ENCODE peak calls at places on chromosomes 4 and X, in four cellular contexts. R is BE2C, M is hepatocyte, G is ovary. O is an unnamed sample.

GRCh38 chr4:26912810-26913209 is 52.2 kb downstream of the STIM2 start:
- DNase-seq in R (no peak), M (no peak), G (peak; percentile 31), O (no peak)

GRCh38 chr4:128955751-128956150 is 137.6 kb downstream of the SCLT1 start:
- DNase-seq in R (no peak), M (no peak), G (no peak), O (no peak)

GRCh38 chr4:2009651-2010233 is 968 bp upstream of the NELFA start:
- DNase-seq in R (peak; percentile 84), M (peak; percentile 85), G (no peak), O (peak; percentile 90)

GRCh38 chr4:4995866-4996265 is 23.4 kb downstream of the CYTL1 start:
- DNase-seq in R (no peak), M (no peak), G (no peak), O (no peak)

GRCh38 chrX:134999469-134999868 is 8.7 kb downstream of the SMIM10 start:
- DNase-seq in R (no peak), M (peak; percentile 26), G (no peak), O (peak; percentile 49)

GRCh38 chrX:68902706-68903105 is 73.9 kb downstream of the EFNB1 start:
- DNase-seq in R (no peak), M (no peak), G (no peak), O (no peak)

GRCh38 chr4:169625886-169626285 is 5.5 kb downstream of the CLCN3 start:
- DNase-seq in R (no peak), M (no peak), G (no peak), O (no peak)

GRCh38 chr4:96352051-96352517 is 512.2 kb downstream of the PDHA2 start:
- DNase-seq in R (peak; percentile 54), M (peak; percentile 13), G (no peak), O (peak; percentile 4)

GRCh38 chr4:62550106-62550505 is 1350.0 kb downstream of the ADGRL3 start:
- DNase-seq in R (no peak), M (no peak), G (no peak), O (no peak)

GRCh38 chr4:145907827-145908226 is 30.8 kb downstream of the ZNF827 start:
- DNase-seq in R (no peak), M (no peak), G (no peak), O (no peak)

GRCh38 chrX:10676239-10676971 is 56.0 kb upstream of the MID1 start:
- DNase-seq in R (no peak), M (no peak), G (no peak), O (peak; percentile 22)

GRCh38 chr4:46445689-46446339 is 55.9 kb upstream of the GABRA2 start:
- DNase-seq in R (no peak), M (no peak), G (no peak), O (no peak)

GRCh38 chr4:24705016-24705753 is 90.2 kb upstream of the SOD3 start:
- DNase-seq in R (no peak), M (no peak), G (no peak), O (no peak)

GRCh38 chrX:152897216-152898144 is at the start of gene ZNF185:
- DNase-seq in R (no peak), M (peak; percentile 75), G (no peak), O (peak; percentile 94)

GRCh38 chr4:74005528-74005927 is 7.1 kb upstream of the CXCL5 start:
- DNase-seq in R (no peak), M (peak; percentile 39), G (no peak), O (no peak)

GRCh38 chr4:107380190-107380589 is 339.8 kb downstream of the PAPSS1 start:
- DNase-seq in R (no peak), M (no peak), G (no peak), O (no peak)

GRCh38 chr4:189773909-189774308 is 166.8 kb upstream of the FRG1 start:
- DNase-seq in R (no peak), M (peak; percentile 27), G (no peak), O (no peak)

GRCh38 chr4:80386281-80386886 is 50.9 kb downstream of the CFAP299 start:
- DNase-seq in R (no peak), M (no peak), G (no peak), O (peak; percentile 4)

GRCh38 chrX:57964975-57965374 is 54.7 kb upstream of the ZXDA start:
- DNase-seq in R (no peak), M (no peak), G (no peak), O (no peak)

GRCh38 chr4:8706221-8707044 is 113.9 kb downstream of the CPZ start:
- DNase-seq in R (no peak), M (no peak), G (no peak), O (peak; percentile 46)

GRCh38 chrX:49876750-49877149 is 2.5 kb upstream of the USP27X start:
- DNase-seq in R (peak; percentile 26), M (peak; percentile 57), G (no peak), O (peak; percentile 59)

GRCh38 chr4:26321326-26322276 is 787 bp downstream of the RBPJ start:
- DNase-seq in R (peak; percentile 56), M (peak; percentile 48), G (peak; percentile 32), O (peak; percentile 70)

GRCh38 chr4:1405249-1405635 is 1.0 kb downstream of the NKX1-1 start:
- DNase-seq in R (no peak), M (no peak), G (no peak), O (no peak)

DNA sequence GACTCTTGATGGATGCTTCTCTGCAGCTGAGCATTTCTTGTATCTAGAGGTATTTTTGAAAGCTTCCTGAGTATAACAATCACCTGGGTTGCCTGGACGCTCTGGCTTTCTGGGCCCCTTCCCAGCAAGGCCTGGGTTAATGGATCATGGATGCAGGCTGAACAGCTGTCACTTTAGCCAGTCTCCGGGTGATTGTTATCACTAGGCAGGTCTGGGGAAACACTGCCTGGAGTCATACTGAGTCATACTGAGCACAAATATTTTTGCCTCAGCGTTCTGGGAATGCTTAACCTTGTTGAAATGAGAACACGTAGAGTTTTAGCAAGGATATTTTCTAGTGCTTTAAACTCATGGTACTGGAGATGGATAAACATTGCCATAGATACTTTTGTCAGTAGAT is 102.6 kb downstream of the PHEX start:
- DNase-seq in R (peak; percentile 77), M (peak; percentile 39), G (no peak), O (no peak)
- H3K4me3 ChIP-seq in R (no peak overlapping the region), M (no peak overlapping the region), G (no peak overlapping the region), O (no peak overlapping the region)

GRCh38 chr4:6340446-6341015 is 70.9 kb downstream of the WFS1 start:
- DNase-seq in R (no peak), M (no peak), G (no peak), O (no peak)

GRCh38 chr4:6343950-6344408 is 74.3 kb downstream of the WFS1 start:
- DNase-seq in R (no peak), M (peak; percentile 52), G (no peak), O (peak; percentile 76)

GRCh38 chr4:6345096-6345830 is 75.6 kb downstream of the WFS1 start:
- DNase-seq in R (no peak), M (no peak), G (no peak), O (peak; percentile 68)

GRCh38 chr4:6341696-6342095 is 72.0 kb downstream of the WFS1 start:
- DNase-seq in R (no peak), M (no peak), G (no peak), O (no peak)

DNA sequence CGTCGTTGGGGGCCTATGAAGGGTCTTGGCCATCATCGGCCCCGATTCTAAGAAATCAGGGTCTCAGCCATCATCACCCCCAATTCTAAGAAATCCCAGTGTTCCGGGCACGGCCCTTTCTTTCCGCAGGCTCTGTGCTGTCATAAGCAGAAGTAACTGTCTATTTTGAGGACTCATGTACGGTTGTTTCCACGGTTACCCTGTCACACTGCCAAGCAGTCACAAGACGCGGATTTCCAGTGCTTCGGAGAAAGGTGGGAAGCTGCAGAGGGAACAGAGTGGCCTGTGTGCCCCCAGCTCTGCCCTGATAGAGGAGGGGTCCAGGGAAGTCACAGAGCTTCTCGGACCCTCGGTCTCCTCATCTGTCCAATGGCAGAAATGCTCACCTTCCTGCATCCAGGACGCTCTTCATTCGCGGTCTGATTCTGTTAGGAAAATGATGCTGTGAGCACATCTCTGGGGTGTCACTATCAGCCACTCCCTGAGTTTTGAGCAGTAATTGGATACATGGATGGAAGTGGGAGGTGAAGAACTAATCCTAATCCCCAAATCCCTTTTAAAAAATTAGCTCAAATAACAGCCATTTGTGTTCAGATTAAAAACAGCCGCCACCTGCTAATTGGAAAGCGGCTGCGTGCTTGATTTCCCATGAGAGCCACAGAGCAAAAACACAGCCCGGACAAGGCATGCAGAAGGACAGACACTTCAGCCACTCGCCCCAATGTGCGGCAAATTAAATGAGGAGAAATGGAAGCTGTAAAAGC is 73.1 kb downstream of the WFS1 start:
- DNase-seq in R (peak; percentile 59), M (no peak), G (no peak), O (no peak)
- H3K27me3 ChIP-seq in R (no peaks in the 10 kb centered on the region), M (peaks cover 7% of the 10 kb centered on the region), G (no peaks in the 10 kb centered on the region), O (no peaks in the 10 kb centered on the region)

GRCh38 chr4:173259310-173259709 is 74.8 kb downstream of the HMGB2 start:
- DNase-seq in R (no peak), M (no peak), G (no peak), O (no peak)

GRCh38 chr4:173254646-173255045 is 79.5 kb downstream of the HMGB2 start:
- DNase-seq in R (no peak), M (no peak), G (no peak), O (no peak)

GRCh38 chr4:173257732-173258717 is 76.1 kb downstream of the HMGB2 start:
- DNase-seq in R (peak; percentile 68), M (peak; percentile 75), G (peak; percentile 72), O (peak; percentile 38)

GRCh38 chr4:173258866-173259265 is 75.3 kb downstream of the HMGB2 start:
- DNase-seq in R (peak; percentile 8), M (no peak), G (no peak), O (no peak)

GRCh38 chr4:173256825-173257224 is 77.3 kb downstream of the HMGB2 start:
- DNase-seq in R (no peak), M (no peak), G (no peak), O (no peak)
- H3K36me3 ChIP-seq in R (no peaks in the 10 kb centered on the region), M (no peaks in the 10 kb centered on the region), G (no peaks in the 10 kb centered on the region), O (no peaks in the 10 kb centered on the region)

DNA sequence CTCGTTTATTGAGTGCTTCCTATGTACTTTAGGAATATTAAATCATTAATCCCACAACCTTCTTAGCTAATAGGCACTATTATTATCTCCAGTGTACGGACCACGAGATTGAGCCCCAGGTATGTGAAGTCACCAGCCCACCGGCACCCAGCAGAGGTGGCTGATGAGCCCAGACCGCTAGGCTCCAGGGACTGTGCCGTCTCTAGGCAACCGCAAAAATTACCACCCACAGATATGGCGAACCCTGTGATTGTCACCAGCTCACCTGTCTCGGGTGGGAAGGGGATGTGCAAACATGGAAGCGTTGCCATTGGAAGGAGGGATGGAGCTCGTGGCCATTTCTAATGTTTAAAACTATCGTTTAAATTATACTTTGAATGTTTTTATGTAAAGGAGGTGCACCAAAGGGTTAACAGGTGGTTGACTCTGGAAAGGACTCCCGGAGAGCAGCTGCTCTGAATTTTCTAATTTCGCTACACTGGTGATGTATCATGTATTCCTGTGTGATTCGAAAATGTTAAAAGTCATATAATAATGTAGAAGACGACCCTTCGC is 21.0 kb upstream of the JAKMIP1 start:
- DNase-seq in R (no peak), M (no peak), G (no peak), O (peak; percentile 58)
- H3K4me3 ChIP-seq in R (peak overlapping the region; percentile 64), M (peak overlapping the region; percentile 27), G (no peak overlapping the region), O (peak overlapping the region; percentile 48)

O was measured in H7.